ENCODE peak calls at places on chromosomes 12 and 14, in eight cellular contexts. U is H1, R is OCI-LY7, C is IMR-90, T is GM12878, S is GM23248, X is Karpas-422, Q is SK-N-SH. G is an unnamed sample.
A peak's percentile ranks its signal among the peaks of the same experiment; 100 is the strongest.

GRCh38 chr12:661720-662486 is 1.3 kb downstream of the NINJ2 start:
- DNase-seq in T (no peak), S (no peak), X (no peak), Q (no peak), R (no peak), U (no peak), C (no peak), G (no peak)

GRCh38 chr12:69000540-69001243 is 67.7 kb upstream of the CPM start:
- DNase-seq in S (peak; percentile 77), Q (no peak), R (no peak), C (peak; percentile 70), T (no peak), U (no peak), X (no peak), G (no peak)

GRCh38 chr14:35867280-35867629 is 41.1 kb downstream of the BRMS1L start:
- DNase-seq in C (peak; percentile 5), Q (no peak), X (no peak), U (no peak), S (peak; percentile 24), T (no peak), R (no peak), G (no peak)

GRCh38 chr12:120080043-120080400 is 36.5 kb downstream of the RAB35 start:
- DNase-seq in T (no peak), Q (no peak), R (no peak), X (no peak), C (no peak), S (no peak), U (no peak), G (no peak)

GRCh38 chr12:110282956-110283817 is 2.1 kb downstream of the ATP2A2 start:
- DNase-seq in C (no peak), Q (no peak), T (no peak), U (no peak), S (peak; percentile 30), R (peak; percentile 24), X (peak; percentile 58), G (no peak)

GRCh38 chr14:74619672-74620131 is 7.7 kb upstream of the LTBP2 start:
- DNase-seq in U (no peak), T (no peak), S (peak; percentile 99), X (no peak), R (no peak), C (peak; percentile 98), Q (no peak), G (no peak)

GRCh38 chr12:57134949-57135348 is 6.7 kb downstream of the LRP1 start:
- DNase-seq in T (no peak), Q (no peak), U (no peak), C (no peak), X (no peak), S (peak; percentile 52), R (no peak), G (no peak)

GRCh38 chr14:54758041-54758440 is 144.6 kb downstream of the GCH1 start:
- DNase-seq in C (no peak), U (no peak), R (no peak), Q (no peak), T (no peak), S (no peak), X (no peak), G (no peak)

GRCh38 chr12:9344540-9344939 is 136.3 kb upstream of the PZP start:
- DNase-seq in U (no peak), S (peak; percentile 25), C (no peak), R (no peak), Q (no peak), T (no peak), X (no peak), G (no peak)

GRCh38 chr14:70754989-70755388 is 54.3 kb downstream of the MAP3K9 start:
- DNase-seq in C (no peak), Q (no peak), R (no peak), U (no peak), T (no peak), X (no peak), S (peak; percentile 7), G (no peak)

GRCh38 chr14:65501328-65501727 is 88.8 kb downstream of the FUT8 start:
- DNase-seq in R (no peak), S (no peak), X (no peak), T (peak; percentile 51), Q (no peak), C (no peak), U (no peak), G (no peak)

GRCh38 chr12:4148418-4149056 is 125.0 kb upstream of the CCND2 start:
- DNase-seq in T (peak; percentile 93), U (no peak), S (no peak), Q (no peak), R (peak; percentile 71), X (peak; percentile 88), C (no peak), G (no peak)

GRCh38 chr14:26527095-26527494 is 70.7 kb downstream of the NOVA1 start:
- DNase-seq in S (peak; percentile 43), T (no peak), C (peak; percentile 72), U (no peak), Q (no peak), X (no peak), R (no peak), G (no peak)

GRCh38 chr12:47079894-47080724 is at the start of gene AMIGO2:
- DNase-seq in X (peak; percentile 63), T (no peak), S (peak; percentile 67), Q (no peak), U (no peak), R (no peak), C (peak; percentile 54), G (peak; percentile 65)

GRCh38 chr14:68541128-68541896 is 251.6 kb downstream of the ZFP36L1 start:
- DNase-seq in T (no peak), X (no peak), R (no peak), S (no peak), Q (no peak), C (no peak), U (no peak), G (no peak)

GRCh38 chr12:115998119-115998633 is 279.3 kb downstream of the MED13L start:
- DNase-seq in U (peak; percentile 13), T (no peak), R (peak; percentile 50), C (peak; percentile 72), S (peak; percentile 78), X (peak; percentile 73), Q (peak; percentile 27), G (peak; percentile 67)

DNA sequence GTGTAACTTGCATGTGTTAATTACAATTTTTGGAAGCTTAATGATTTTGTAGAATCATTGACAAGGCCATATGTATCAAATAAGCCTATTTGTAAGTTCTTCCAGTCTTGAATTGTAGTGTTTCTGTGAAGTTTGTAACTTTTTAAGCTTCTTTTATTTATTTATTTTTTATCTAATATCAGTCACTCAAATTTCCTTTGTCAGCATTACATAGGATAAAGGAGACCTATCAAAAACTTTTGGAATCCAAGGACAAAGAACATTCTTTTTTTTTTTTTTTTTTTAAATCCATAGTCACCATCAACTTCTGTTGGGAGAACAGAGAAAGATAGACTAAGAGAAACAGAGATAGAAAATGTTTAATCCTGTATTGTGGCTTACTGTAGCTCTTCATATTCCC is 36.4 kb downstream of the DIP2B start:
- DNase-seq in T (no peak), X (no peak), C (no peak), U (no peak), R (no peak), S (no peak), Q (no peak), G (no peak)
- H4K20me1 ChIP-seq in T (no peaks in the 10 kb centered on the region), X (no peaks in the 10 kb centered on the region), C (peaks cover 18% of the 10 kb centered on the region), U (no peaks in the 10 kb centered on the region), R (no peaks in the 10 kb centered on the region), S (no peaks in the 10 kb centered on the region), Q (peaks cover 6% of the 10 kb centered on the region), G (peaks cover 24% of the 10 kb centered on the region)

DNA sequence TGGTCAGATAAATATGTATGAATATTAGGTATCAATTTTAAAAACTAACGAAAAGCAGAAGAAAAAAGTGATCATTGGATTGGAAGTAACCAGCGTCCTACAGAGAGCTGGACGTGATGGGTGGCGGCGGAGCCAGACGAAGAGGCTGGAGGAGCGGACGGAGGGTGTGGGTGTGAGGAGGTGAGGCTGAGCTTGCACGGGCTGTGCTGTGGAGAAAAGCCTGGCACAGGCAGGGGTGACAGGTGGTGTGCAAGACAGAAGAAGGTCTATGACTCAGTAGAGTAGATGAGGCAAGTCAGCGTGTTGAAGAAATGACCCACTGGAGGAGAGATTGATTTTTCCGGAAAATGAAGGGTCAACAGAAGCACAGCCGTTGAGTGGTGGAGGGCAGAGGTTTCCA is 56.4 kb downstream of the FZD10 start:
- DNase-seq in Q (no peak), S (no peak), U (no peak), T (no peak), C (no peak), R (no peak), X (no peak), G (no peak)
- H4K20me1 ChIP-seq in Q (no peaks in the 10 kb centered on the region), S (no peaks in the 10 kb centered on the region), U (no peaks in the 10 kb centered on the region), T (no peaks in the 10 kb centered on the region), C (no peaks in the 10 kb centered on the region), R (no peaks in the 10 kb centered on the region), X (no peaks in the 10 kb centered on the region), G (no peaks in the 10 kb centered on the region)

GRCh38 chr12:101323255-101323654 is 43.4 kb downstream of the UTP20 start:
- DNase-seq in X (no peak), U (no peak), R (no peak), C (no peak), S (no peak), Q (no peak), T (no peak), G (no peak)
- H4K20me1 ChIP-seq in X (no peaks in the 10 kb centered on the region), U (no peaks in the 10 kb centered on the region), R (no peaks in the 10 kb centered on the region), C (no peaks in the 10 kb centered on the region), S (no peaks in the 10 kb centered on the region), Q (no peaks in the 10 kb centered on the region), T (no peaks in the 10 kb centered on the region), G (no peaks in the 10 kb centered on the region)

GRCh38 chr14:96062010-96062409 is 22.8 kb downstream of the C14orf132 start:
- DNase-seq in C (no peak), X (no peak), R (no peak), T (no peak), S (no peak), U (no peak), Q (no peak), G (no peak)

GRCh38 chr14:96062506-96062905 is 23.3 kb downstream of the C14orf132 start:
- DNase-seq in T (no peak), U (no peak), S (no peak), X (no peak), R (no peak), C (no peak), Q (no peak), G (no peak)

GRCh38 chr14:96059519-96060135 is 20.5 kb downstream of the C14orf132 start:
- DNase-seq in R (no peak), C (no peak), S (no peak), Q (no peak), T (no peak), X (no peak), U (no peak), G (no peak)

GRCh38 chr14:96058606-96059200 is 19.5 kb downstream of the C14orf132 start:
- DNase-seq in C (no peak), S (no peak), Q (no peak), U (no peak), R (no peak), T (no peak), X (no peak), G (no peak)

DNA sequence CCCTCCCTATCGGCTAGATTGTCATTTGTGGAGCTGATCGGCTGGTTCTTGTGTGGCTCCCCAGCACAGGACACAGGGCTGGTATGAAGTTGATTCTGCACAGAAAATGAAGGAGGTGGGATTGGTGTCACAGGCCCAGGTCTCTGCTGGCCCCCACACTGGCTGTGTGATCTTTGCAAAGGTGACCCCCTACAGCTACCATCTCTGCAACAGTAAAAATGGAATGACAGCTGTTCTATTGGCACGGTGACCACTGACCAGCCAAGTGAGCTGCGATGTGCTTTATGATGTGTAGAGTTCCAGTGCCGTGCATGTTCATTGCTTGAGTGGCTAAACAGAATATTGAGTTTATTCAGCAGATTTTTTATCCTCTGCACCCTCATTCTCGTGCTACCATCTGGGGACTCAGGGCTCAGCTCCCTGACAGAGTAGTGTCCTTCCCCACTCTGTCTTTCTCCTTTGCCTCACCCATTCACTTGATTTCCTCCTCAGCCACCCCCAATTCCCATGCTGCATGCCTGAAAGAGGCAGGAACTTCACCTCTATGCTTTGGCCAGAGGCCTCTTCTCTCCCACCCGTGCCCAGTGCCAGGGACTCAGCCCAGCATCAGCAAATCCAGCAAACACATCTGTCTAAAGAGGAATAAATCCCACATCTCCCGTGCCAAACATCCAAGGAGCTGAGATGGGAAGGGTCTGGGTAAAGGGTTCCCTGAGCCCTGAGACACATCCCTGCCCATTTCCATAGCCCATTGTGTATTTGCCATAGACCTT is 21.2 kb downstream of the C14orf132 start:
- DNase-seq in X (no peak), S (no peak), R (no peak), C (no peak), Q (no peak), U (no peak), T (no peak), G (no peak)
- H4K20me1 ChIP-seq in X (no peaks in the 10 kb centered on the region), S (no peaks in the 10 kb centered on the region), R (no peaks in the 10 kb centered on the region), C (peaks cover 52% of the 10 kb centered on the region), Q (no peaks in the 10 kb centered on the region), U (peaks cover 9% of the 10 kb centered on the region), T (no peaks in the 10 kb centered on the region), G (peaks cover 13% of the 10 kb centered on the region)